ENCODE peak calls at places on chromosomes 5 and 9, in five cellular contexts. One of them, this sample, is unnamed.
A peak's percentile ranks its signal among the peaks of the same experiment; 100 is the strongest.

GRCh38 chr9:15373201-15373530 is 49.5 kb upstream of the SNAPC3 start:
- DNase-seq in stomach: no peak
- DNase-seq in K562: no peak
- DNase-seq in omental fat pad: no peak
- DNase-seq in CD8-positive, alpha-beta T cell: no peak
- DNase-seq in this sample: no peak

GRCh38 chr9:101968392-101968791 is 229.9 kb upstream of the GRIN3A start:
- DNase-seq in omental fat pad: no peak
- DNase-seq in K562: no peak
- DNase-seq in CD8-positive, alpha-beta T cell: no peak
- DNase-seq in stomach: no peak
- DNase-seq in this sample: no peak

GRCh38 chr9:27799326-27799725 is 226.0 kb upstream of the C9orf72 start:
- DNase-seq in K562: no peak
- DNase-seq in omental fat pad: no peak
- DNase-seq in CD8-positive, alpha-beta T cell: no peak
- DNase-seq in stomach: no peak
- DNase-seq in this sample: no peak

GRCh38 chr5:135127604-135128240 is 93.7 kb upstream of the PITX1 start:
- DNase-seq in stomach: peak; percentile 52
- DNase-seq in K562: no peak
- DNase-seq in omental fat pad: no peak
- DNase-seq in CD8-positive, alpha-beta T cell: no peak
- DNase-seq in this sample: no peak

GRCh38 chr5:74361406-74362358 is 278.8 kb downstream of the ENC1 start:
- DNase-seq in K562: no peak
- DNase-seq in CD8-positive, alpha-beta T cell: no peak
- DNase-seq in stomach: no peak
- DNase-seq in omental fat pad: no peak
- DNase-seq in this sample: no peak

GRCh38 chr5:154756871-154757646 is 1.9 kb downstream of the LARP1 start:
- DNase-seq in omental fat pad: no peak
- DNase-seq in stomach: peak; percentile 48
- DNase-seq in CD8-positive, alpha-beta T cell: peak; percentile 43
- DNase-seq in K562: peak; percentile 55
- DNase-seq in this sample: peak; percentile 33

GRCh38 chr5:35518104-35518503 is 99.6 kb upstream of the SPEF2 start:
- DNase-seq in stomach: no peak
- DNase-seq in CD8-positive, alpha-beta T cell: no peak
- DNase-seq in K562: no peak
- DNase-seq in omental fat pad: no peak
- DNase-seq in this sample: no peak

GRCh38 chr5:16144416-16144815 is 35.2 kb downstream of the MARCHF11 start:
- DNase-seq in K562: no peak
- DNase-seq in CD8-positive, alpha-beta T cell: no peak
- DNase-seq in stomach: no peak
- DNase-seq in omental fat pad: no peak
- DNase-seq in this sample: no peak

GRCh38 chr5:139646912-139647391 is 1.2 kb upstream of the CXXC5 start:
- DNase-seq in stomach: no peak
- DNase-seq in K562: peak; percentile 58
- DNase-seq in CD8-positive, alpha-beta T cell: no peak
- DNase-seq in omental fat pad: no peak
- DNase-seq in this sample: peak; percentile 19

GRCh38 chr5:95261369-95262175 is 23.3 kb downstream of the MCTP1 start:
- DNase-seq in omental fat pad: no peak
- DNase-seq in K562: peak; percentile 15
- DNase-seq in stomach: no peak
- DNase-seq in CD8-positive, alpha-beta T cell: no peak
- DNase-seq in this sample: no peak

GRCh38 chr9:18438300-18438925 is 35.5 kb upstream of the ADAMTSL1 start:
- DNase-seq in K562: no peak
- DNase-seq in CD8-positive, alpha-beta T cell: no peak
- DNase-seq in stomach: peak; percentile 29
- DNase-seq in omental fat pad: no peak
- DNase-seq in this sample: no peak

GRCh38 chr5:36357391-36357790 is 55.7 kb upstream of the RANBP3L start:
- DNase-seq in omental fat pad: no peak
- DNase-seq in stomach: no peak
- DNase-seq in CD8-positive, alpha-beta T cell: no peak
- DNase-seq in K562: no peak
- DNase-seq in this sample: no peak

GRCh38 chr5:95976606-95977005 is 15.0 kb upstream of the ELL2 start:
- DNase-seq in omental fat pad: no peak
- DNase-seq in K562: no peak
- DNase-seq in stomach: no peak
- DNase-seq in CD8-positive, alpha-beta T cell: no peak
- DNase-seq in this sample: no peak

GRCh38 chr9:89440951-89441654 is 56.8 kb downstream of the SEMA4D start:
- DNase-seq in CD8-positive, alpha-beta T cell: no peak
- DNase-seq in omental fat pad: no peak
- DNase-seq in K562: no peak
- DNase-seq in stomach: peak; percentile 78
- DNase-seq in this sample: no peak

GRCh38 chr5:9564752-9565151 is 18.9 kb upstream of the SEMA5A start:
- DNase-seq in omental fat pad: no peak
- DNase-seq in CD8-positive, alpha-beta T cell: no peak
- DNase-seq in stomach: no peak
- DNase-seq in K562: no peak
- DNase-seq in this sample: no peak

GRCh38 chr9:99430301-99430700 is 208.2 kb downstream of the SEC61B start:
- DNase-seq in stomach: no peak
- DNase-seq in CD8-positive, alpha-beta T cell: no peak
- DNase-seq in omental fat pad: no peak
- DNase-seq in K562: no peak
- DNase-seq in this sample: no peak

GRCh38 chr5:176180339-176180738 is 57.9 kb upstream of the SIMC1 start:
- DNase-seq in omental fat pad: no peak
- DNase-seq in K562: no peak
- DNase-seq in CD8-positive, alpha-beta T cell: no peak
- DNase-seq in stomach: no peak
- DNase-seq in this sample: no peak

GRCh38 chr5:113606298-113607134 is 93.0 kb downstream of the YTHDC2 start:
- DNase-seq in CD8-positive, alpha-beta T cell: peak; percentile 26
- DNase-seq in omental fat pad: no peak
- DNase-seq in K562: peak; percentile 67
- DNase-seq in stomach: peak; percentile 28
- DNase-seq in this sample: no peak

GRCh38 chr9:121947683-121948300 is 145.3 kb downstream of the TTLL11 start:
- DNase-seq in K562: no peak
- DNase-seq in stomach: no peak
- DNase-seq in CD8-positive, alpha-beta T cell: no peak
- DNase-seq in omental fat pad: no peak
- DNase-seq in this sample: no peak

GRCh38 chr9:114549677-114550330 is 37.8 kb upstream of the ATP6V1G1 start:
- DNase-seq in CD8-positive, alpha-beta T cell: no peak
- DNase-seq in K562: no peak
- DNase-seq in omental fat pad: no peak
- DNase-seq in stomach: no peak
- DNase-seq in this sample: no peak

GRCh38 chr5:72138943-72139467 is 31.7 kb downstream of the MAP1B start:
- DNase-seq in K562: peak; percentile 28
- DNase-seq in CD8-positive, alpha-beta T cell: no peak
- DNase-seq in stomach: no peak
- DNase-seq in omental fat pad: no peak
- DNase-seq in this sample: no peak

GRCh38 chr5:102545175-102545574 is 46.4 kb upstream of the SLCO6A1 start:
- DNase-seq in CD8-positive, alpha-beta T cell: no peak
- DNase-seq in stomach: no peak
- DNase-seq in omental fat pad: no peak
- DNase-seq in K562: peak; percentile 5
- DNase-seq in this sample: no peak

GRCh38 chr9:93391898-93392297 is 59.6 kb upstream of the FAM120A start:
- DNase-seq in K562: no peak
- DNase-seq in stomach: no peak
- DNase-seq in omental fat pad: no peak
- DNase-seq in CD8-positive, alpha-beta T cell: no peak
- DNase-seq in this sample: no peak

GRCh38 chr9:37369671-37370070 is 52.8 kb upstream of the GRHPR start:
- DNase-seq in K562: no peak
- DNase-seq in CD8-positive, alpha-beta T cell: no peak
- DNase-seq in omental fat pad: no peak
- DNase-seq in stomach: no peak
- DNase-seq in this sample: peak; percentile 66

GRCh38 chr9:98107926-98108325 is 11.1 kb downstream of the TRIM14 start:
- DNase-seq in omental fat pad: no peak
- DNase-seq in stomach: no peak
- DNase-seq in CD8-positive, alpha-beta T cell: no peak
- DNase-seq in K562: no peak
- DNase-seq in this sample: no peak

GRCh38 chr5:51172853-51173635 is 210.2 kb upstream of the ISL1 start:
- DNase-seq in K562: no peak
- DNase-seq in CD8-positive, alpha-beta T cell: no peak
- DNase-seq in stomach: no peak
- DNase-seq in omental fat pad: no peak
- DNase-seq in this sample: no peak

GRCh38 chr9:94560237-94560636 is 5.4 kb downstream of the PCAT7 start:
- DNase-seq in K562: no peak
- DNase-seq in stomach: no peak
- DNase-seq in omental fat pad: no peak
- DNase-seq in CD8-positive, alpha-beta T cell: no peak
- DNase-seq in this sample: no peak

GRCh38 chr9:94568972-94569712 is 14.3 kb downstream of the PCAT7 start:
- DNase-seq in CD8-positive, alpha-beta T cell: no peak
- DNase-seq in omental fat pad: no peak
- DNase-seq in K562: no peak
- DNase-seq in stomach: no peak
- DNase-seq in this sample: no peak

GRCh38 chr9:94568250-94568889 is 13.5 kb downstream of the PCAT7 start:
- DNase-seq in CD8-positive, alpha-beta T cell: no peak
- DNase-seq in stomach: no peak
- DNase-seq in omental fat pad: no peak
- DNase-seq in K562: no peak
- DNase-seq in this sample: no peak

DNA sequence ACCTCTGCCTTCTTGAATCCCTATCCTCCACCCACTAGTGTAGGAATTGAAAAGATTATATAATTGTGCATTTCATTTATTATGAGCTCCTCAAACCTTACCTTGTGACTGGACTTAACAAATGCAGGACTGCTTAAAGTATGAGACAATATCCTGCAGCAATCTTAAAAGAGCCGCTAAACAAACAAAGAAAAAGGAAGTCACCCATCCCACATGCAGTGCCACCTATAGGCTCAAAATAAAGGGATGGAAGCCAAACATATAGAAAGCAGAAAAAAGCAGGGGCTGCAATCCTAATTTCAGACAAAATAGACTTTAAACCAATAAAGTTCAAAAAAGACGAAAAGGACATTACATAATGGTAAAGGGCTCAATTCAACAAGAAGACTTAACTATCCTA is 8.7 kb downstream of the PCAT7 start:
- DNase-seq in CD8-positive, alpha-beta T cell: no peak
- DNase-seq in stomach: no peak
- DNase-seq in omental fat pad: no peak
- DNase-seq in K562: no peak
- DNase-seq in this sample: no peak
- TF ChIP-seq CTCF in CD8-positive, alpha-beta T cell: no peak
- TF ChIP-seq CTCF in stomach: no peak
- TF ChIP-seq CTCF in omental fat pad: no peak
- TF ChIP-seq CTCF in K562: no peak
- TF ChIP-seq CTCF in this sample: no peak

GRCh38 chr9:123365287-123365880 is 9.4 kb downstream of the CRB2 start:
- DNase-seq in omental fat pad: no peak
- DNase-seq in K562: no peak
- DNase-seq in CD8-positive, alpha-beta T cell: no peak
- DNase-seq in stomach: no peak
- DNase-seq in this sample: no peak
- TF ChIP-seq CTCF in omental fat pad: no peak
- TF ChIP-seq CTCF in K562: peak; percentile 38
- TF ChIP-seq CTCF in CD8-positive, alpha-beta T cell: no peak
- TF ChIP-seq CTCF in stomach: no peak
- TF ChIP-seq CTCF in this sample: no peak

GRCh38 chr5:138275379-138275782 is 960 bp upstream of the GFRA3 start:
- DNase-seq in stomach: no peak
- DNase-seq in omental fat pad: no peak
- DNase-seq in K562: peak; percentile 26
- DNase-seq in CD8-positive, alpha-beta T cell: no peak
- DNase-seq in this sample: no peak

GRCh38 chr5:138274189-138274853 is at the start of gene GFRA3:
- DNase-seq in CD8-positive, alpha-beta T cell: no peak
- DNase-seq in omental fat pad: no peak
- DNase-seq in K562: peak; percentile 37
- DNase-seq in stomach: no peak
- DNase-seq in this sample: no peak

GRCh38 chr5:138275895-138276294 is 1.5 kb upstream of the GFRA3 start:
- DNase-seq in K562: no peak
- DNase-seq in omental fat pad: no peak
- DNase-seq in CD8-positive, alpha-beta T cell: no peak
- DNase-seq in stomach: no peak
- DNase-seq in this sample: no peak

GRCh38 chr5:138273834-138274188 is 610 bp downstream of the GFRA3 start:
- DNase-seq in K562: no peak
- DNase-seq in CD8-positive, alpha-beta T cell: no peak
- DNase-seq in omental fat pad: no peak
- DNase-seq in stomach: no peak
- DNase-seq in this sample: no peak

DNA sequence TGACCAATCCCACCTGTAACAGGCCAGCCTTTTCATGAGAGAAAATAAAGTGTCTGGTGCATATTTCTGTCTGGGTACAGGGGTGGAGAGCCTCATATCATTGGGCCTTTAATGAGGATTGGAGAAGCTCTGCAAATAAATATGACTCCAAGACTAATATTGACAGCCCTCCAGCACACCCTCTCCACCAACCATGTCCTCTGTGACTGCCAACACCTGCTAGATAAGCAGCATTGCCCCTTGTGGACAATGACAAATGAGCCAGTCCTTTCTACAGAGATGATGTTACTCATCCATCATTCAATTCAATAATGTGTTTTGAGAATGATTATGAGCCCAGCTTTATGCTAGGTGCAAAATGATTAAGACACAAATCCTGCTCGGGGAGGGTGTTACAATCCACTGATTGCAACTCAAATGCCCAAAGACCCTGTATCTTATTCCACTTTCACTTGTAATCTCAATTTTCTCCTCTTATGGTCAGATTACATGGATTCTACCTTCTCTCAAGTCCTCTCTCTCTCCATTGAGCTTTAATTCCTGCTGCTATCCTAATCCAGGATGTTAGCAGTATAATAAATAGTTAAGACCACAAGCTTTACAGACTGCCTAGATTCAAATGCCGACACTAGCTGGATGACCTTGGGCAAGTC is 2.1 kb upstream of the GFRA3 start:
- DNase-seq in stomach: no peak
- DNase-seq in K562: no peak
- DNase-seq in CD8-positive, alpha-beta T cell: no peak
- DNase-seq in omental fat pad: no peak
- DNase-seq in this sample: no peak
- TF ChIP-seq CTCF in stomach: no peak
- TF ChIP-seq CTCF in K562: peak; percentile 13
- TF ChIP-seq CTCF in CD8-positive, alpha-beta T cell: no peak
- TF ChIP-seq CTCF in omental fat pad: no peak
- TF ChIP-seq CTCF in this sample: no peak

GRCh38 chr5:22631683-22632082 is 221.5 kb downstream of the CDH12 start:
- DNase-seq in CD8-positive, alpha-beta T cell: no peak
- DNase-seq in K562: no peak
- DNase-seq in omental fat pad: no peak
- DNase-seq in stomach: no peak
- DNase-seq in this sample: no peak
- TF ChIP-seq CTCF in CD8-positive, alpha-beta T cell: no peak
- TF ChIP-seq CTCF in K562: no peak
- TF ChIP-seq CTCF in omental fat pad: no peak
- TF ChIP-seq CTCF in stomach: no peak
- TF ChIP-seq CTCF in this sample: no peak